ENCODE peak calls at places on chromosome 18, in four cellular contexts. One of them, this sample, is unnamed.

GRCh38 chr18:45379903-45380302 is 235.4 kb upstream of the SLC14A2 start:
- DNase-seq in progenitor cell of endocrine pancreas: no peak
- DNase-seq in GM10248: no peak
- DNase-seq in uterus: no peak
- DNase-seq in this sample: no peak

GRCh38 chr18:38886235-38886634 is 1320.6 kb upstream of the CELF4 start:
- DNase-seq in progenitor cell of endocrine pancreas: no peak
- DNase-seq in GM10248: no peak
- DNase-seq in uterus: no peak
- DNase-seq in this sample: no peak

GRCh38 chr18:59593291-59593717 is 103.9 kb downstream of the CCBE1 start:
- DNase-seq in progenitor cell of endocrine pancreas: no peak
- DNase-seq in GM10248: no peak
- DNase-seq in uterus: no peak
- DNase-seq in this sample: no peak

GRCh38 chr18:28269750-28270149 is 92.8 kb upstream of the CDH2 start:
- DNase-seq in progenitor cell of endocrine pancreas: no peak
- DNase-seq in GM10248: no peak
- DNase-seq in uterus: no peak
- DNase-seq in this sample: no peak

GRCh38 chr18:11119962-11120361 is 29.4 kb downstream of the PIEZO2 start:
- DNase-seq in progenitor cell of endocrine pancreas: no peak
- DNase-seq in GM10248: no peak
- DNase-seq in uterus: no peak
- DNase-seq in this sample: no peak

GRCh38 chr18:48766487-48766886 is 184.3 kb downstream of the SMAD7 start:
- DNase-seq in progenitor cell of endocrine pancreas: no peak
- DNase-seq in GM10248: no peak
- DNase-seq in uterus: no peak
- DNase-seq in this sample: no peak

GRCh38 chr18:74288730-74289129 is 3.0 kb downstream of the CYB5A start:
- DNase-seq in progenitor cell of endocrine pancreas: no peak
- DNase-seq in GM10248: no peak
- DNase-seq in uterus: no peak
- DNase-seq in this sample: no peak

GRCh38 chr18:74901347-74902169 is 303.9 kb downstream of the ZNF407 start:
- DNase-seq in progenitor cell of endocrine pancreas: no peak
- DNase-seq in GM10248: no peak
- DNase-seq in uterus: no peak
- DNase-seq in this sample: peak; percentile 10

GRCh38 chr18:69898241-69898861 is 49.3 kb downstream of the CD226 start:
- DNase-seq in progenitor cell of endocrine pancreas: no peak
- DNase-seq in GM10248: peak; percentile 35
- DNase-seq in uterus: no peak
- DNase-seq in this sample: peak; percentile 55

GRCh38 chr18:39389800-39390379 is 1824.3 kb upstream of the CELF4 start:
- DNase-seq in progenitor cell of endocrine pancreas: no peak
- DNase-seq in GM10248: no peak
- DNase-seq in uterus: no peak
- DNase-seq in this sample: no peak

GRCh38 chr18:2154278-2154677 is 417.0 kb downstream of the METTL4 start:
- DNase-seq in progenitor cell of endocrine pancreas: no peak
- DNase-seq in GM10248: no peak
- DNase-seq in uterus: no peak
- DNase-seq in this sample: no peak

GRCh38 chr18:77132369-77133050 is at the start of gene MBP:
- DNase-seq in progenitor cell of endocrine pancreas: peak; percentile 73
- DNase-seq in GM10248: peak; percentile 83
- DNase-seq in uterus: peak; percentile 51
- DNase-seq in this sample: peak; percentile 79

GRCh38 chr18:58669731-58670379 is 1.4 kb upstream of the MALT1 start:
- DNase-seq in progenitor cell of endocrine pancreas: no peak
- DNase-seq in GM10248: no peak
- DNase-seq in uterus: no peak
- DNase-seq in this sample: no peak

GRCh38 chr18:76679259-76679658 is 143.1 kb upstream of the ZNF236 start:
- DNase-seq in progenitor cell of endocrine pancreas: no peak
- DNase-seq in GM10248: no peak
- DNase-seq in uterus: peak; percentile 20
- DNase-seq in this sample: no peak

GRCh38 chr18:50879302-50880107 is 587 bp downstream of the ME2 start:
- DNase-seq in progenitor cell of endocrine pancreas: no peak
- DNase-seq in GM10248: no peak
- DNase-seq in uterus: peak; percentile 23
- DNase-seq in this sample: peak; percentile 39

GRCh38 chr18:44986933-44987332 is 306.2 kb downstream of the SETBP1 start:
- DNase-seq in progenitor cell of endocrine pancreas: no peak
- DNase-seq in GM10248: no peak
- DNase-seq in uterus: no peak
- DNase-seq in this sample: no peak

GRCh38 chr18:78972385-78972918 is 7.2 kb upstream of the SALL3 start:
- DNase-seq in progenitor cell of endocrine pancreas: no peak
- DNase-seq in GM10248: peak; percentile 11
- DNase-seq in uterus: no peak
- DNase-seq in this sample: no peak

GRCh38 chr18:73093687-73094250 is 226.0 kb upstream of the NETO1 start:
- DNase-seq in progenitor cell of endocrine pancreas: no peak
- DNase-seq in GM10248: no peak
- DNase-seq in uterus: no peak
- DNase-seq in this sample: no peak

GRCh38 chr18:59516356-59517155 is 157.5 kb upstream of the LMAN1 start:
- DNase-seq in progenitor cell of endocrine pancreas: no peak
- DNase-seq in GM10248: no peak
- DNase-seq in uterus: peak; percentile 83
- DNase-seq in this sample: no peak

GRCh38 chr18:49168970-49169619 is 218.3 kb upstream of the SMAD7 start:
- DNase-seq in progenitor cell of endocrine pancreas: no peak
- DNase-seq in GM10248: peak; percentile 24
- DNase-seq in uterus: no peak
- DNase-seq in this sample: peak; percentile 52

GRCh38 chr18:908631-909621 is 4.3 kb downstream of the ADCYAP1 start:
- DNase-seq in progenitor cell of endocrine pancreas: no peak
- DNase-seq in GM10248: no peak
- DNase-seq in uterus: no peak
- DNase-seq in this sample: no peak

GRCh38 chr18:48032876-48033769 is 102.7 kb upstream of the SMAD2 start:
- DNase-seq in progenitor cell of endocrine pancreas: no peak
- DNase-seq in GM10248: no peak
- DNase-seq in uterus: no peak
- DNase-seq in this sample: no peak

GRCh38 chr18:58998421-58999203 is 133.9 kb downstream of the ZNF532 start:
- DNase-seq in progenitor cell of endocrine pancreas: no peak
- DNase-seq in GM10248: no peak
- DNase-seq in uterus: peak; percentile 77
- DNase-seq in this sample: no peak

GRCh38 chr18:49345931-49346696 is 114.3 kb downstream of the DYM start:
- DNase-seq in progenitor cell of endocrine pancreas: no peak
- DNase-seq in GM10248: no peak
- DNase-seq in uterus: no peak
- DNase-seq in this sample: no peak

GRCh38 chr18:27803957-27804356 is 373.0 kb downstream of the CDH2 start:
- DNase-seq in progenitor cell of endocrine pancreas: no peak
- DNase-seq in GM10248: no peak
- DNase-seq in uterus: no peak
- DNase-seq in this sample: no peak

GRCh38 chr18:34493566-34494358 is 216.3 kb upstream of the DTNA start:
- DNase-seq in progenitor cell of endocrine pancreas: peak; percentile 29
- DNase-seq in GM10248: peak; percentile 57
- DNase-seq in uterus: no peak
- DNase-seq in this sample: peak; percentile 33

GRCh38 chr18:13791181-13791580 is 32.8 kb upstream of the MC5R start:
- DNase-seq in progenitor cell of endocrine pancreas: no peak
- DNase-seq in GM10248: no peak
- DNase-seq in uterus: no peak
- DNase-seq in this sample: no peak

GRCh38 chr18:52367962-52368745 is 28.2 kb downstream of the DCC start:
- DNase-seq in progenitor cell of endocrine pancreas: no peak
- DNase-seq in GM10248: no peak
- DNase-seq in uterus: no peak
- DNase-seq in this sample: no peak

GRCh38 chr18:22683196-22683676 is 249.9 kb upstream of the RBBP8 start:
- DNase-seq in progenitor cell of endocrine pancreas: no peak
- DNase-seq in GM10248: no peak
- DNase-seq in uterus: peak; percentile 97
- DNase-seq in this sample: no peak

GRCh38 chr18:26103579-26103978 is 13.2 kb upstream of the SS18 start:
- DNase-seq in progenitor cell of endocrine pancreas: no peak
- DNase-seq in GM10248: no peak
- DNase-seq in uterus: no peak
- DNase-seq in this sample: peak; percentile 74

GRCh38 chr18:50610349-50610748 is 50.5 kb downstream of the MAPK4 start:
- DNase-seq in progenitor cell of endocrine pancreas: no peak
- DNase-seq in GM10248: no peak
- DNase-seq in uterus: no peak
- DNase-seq in this sample: no peak

GRCh38 chr18:62485684-62486083 is 37.1 kb upstream of the ZCCHC2 start:
- DNase-seq in progenitor cell of endocrine pancreas: no peak
- DNase-seq in GM10248: no peak
- DNase-seq in uterus: peak; percentile 23
- DNase-seq in this sample: peak; percentile 17

GRCh38 chr18:28584726-28585125 is 407.8 kb upstream of the CDH2 start:
- DNase-seq in progenitor cell of endocrine pancreas: no peak
- DNase-seq in GM10248: no peak
- DNase-seq in uterus: no peak
- DNase-seq in this sample: no peak

GRCh38 chr18:79510731-79511141 is 115.0 kb downstream of the NFATC1 start:
- DNase-seq in progenitor cell of endocrine pancreas: no peak
- DNase-seq in GM10248: no peak
- DNase-seq in uterus: peak; percentile 11
- DNase-seq in this sample: no peak

GRCh38 chr18:79442508-79443221 is 46.9 kb downstream of the NFATC1 start:
- DNase-seq in progenitor cell of endocrine pancreas: no peak
- DNase-seq in GM10248: no peak
- DNase-seq in uterus: no peak
- DNase-seq in this sample: no peak

GRCh38 chr18:69257861-69258458 is 142.7 kb upstream of the DOK6 start:
- DNase-seq in progenitor cell of endocrine pancreas: no peak
- DNase-seq in GM10248: no peak
- DNase-seq in uterus: no peak
- DNase-seq in this sample: no peak

GRCh38 chr18:33372442-33372841 is 68.1 kb downstream of the CCDC178 start:
- DNase-seq in progenitor cell of endocrine pancreas: no peak
- DNase-seq in GM10248: no peak
- DNase-seq in uterus: no peak
- DNase-seq in this sample: no peak

GRCh38 chr18:3722662-3723433 is 272.9 kb downstream of the TGIF1 start:
- DNase-seq in progenitor cell of endocrine pancreas: no peak
- DNase-seq in GM10248: no peak
- DNase-seq in uterus: no peak
- DNase-seq in this sample: no peak

GRCh38 chr18:79590191-79591039 is 89.2 kb upstream of the CTDP1 start:
- DNase-seq in progenitor cell of endocrine pancreas: no peak
- DNase-seq in GM10248: no peak
- DNase-seq in uterus: no peak
- DNase-seq in this sample: no peak

GRCh38 chr18:46213295-46213694 is 109.1 kb downstream of the HAUS1 start:
- DNase-seq in progenitor cell of endocrine pancreas: no peak
- DNase-seq in GM10248: peak; percentile 53
- DNase-seq in uterus: no peak
- DNase-seq in this sample: no peak

GRCh38 chr18:31685097-31686082 is 1.0 kb upstream of the B4GALT6 start:
- DNase-seq in progenitor cell of endocrine pancreas: peak; percentile 77
- DNase-seq in GM10248: peak; percentile 89
- DNase-seq in uterus: peak; percentile 27
- DNase-seq in this sample: peak; percentile 64
- TF ChIP-seq CTCF in progenitor cell of endocrine pancreas: peak; percentile 58
- TF ChIP-seq CTCF in GM10248: peak; percentile 55
- TF ChIP-seq CTCF in uterus: peak; percentile 27
- TF ChIP-seq CTCF in this sample: no peak

GRCh38 chr18:35661483-35662146 is 80.1 kb downstream of the GALNT1 start:
- DNase-seq in progenitor cell of endocrine pancreas: no peak
- DNase-seq in GM10248: peak; percentile 9
- DNase-seq in uterus: no peak
- DNase-seq in this sample: no peak
- TF ChIP-seq CTCF in progenitor cell of endocrine pancreas: no peak
- TF ChIP-seq CTCF in GM10248: no peak
- TF ChIP-seq CTCF in uterus: no peak
- TF ChIP-seq CTCF in this sample: no peak

DNA sequence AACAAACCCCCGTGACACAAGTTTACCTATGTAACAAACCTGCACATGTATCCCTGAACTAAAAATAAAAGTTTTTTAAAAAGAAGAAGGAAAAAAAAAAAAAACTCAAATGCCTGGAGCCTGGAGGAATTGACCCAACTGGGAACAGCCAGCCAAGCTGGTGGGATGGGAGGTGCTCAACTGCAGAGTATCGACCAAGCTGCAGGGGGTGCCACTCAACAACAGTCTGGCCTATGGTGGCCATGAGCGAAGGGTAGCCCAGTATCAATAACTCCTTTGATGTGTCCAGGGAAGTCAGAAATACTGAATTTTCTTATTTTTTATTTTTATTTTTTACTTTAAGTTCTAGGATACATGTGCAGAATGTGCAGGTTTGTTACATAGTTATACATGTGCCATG is 310.3 kb upstream of the DLGAP1 start:
- DNase-seq in progenitor cell of endocrine pancreas: no peak
- DNase-seq in GM10248: no peak
- DNase-seq in uterus: no peak
- DNase-seq in this sample: no peak
- TF ChIP-seq CTCF in progenitor cell of endocrine pancreas: no peak
- TF ChIP-seq CTCF in GM10248: no peak
- TF ChIP-seq CTCF in uterus: no peak
- TF ChIP-seq CTCF in this sample: no peak

GRCh38 chr18:8704361-8705279 is 736 bp upstream of the MTCL1 start:
- DNase-seq in progenitor cell of endocrine pancreas: peak; percentile 84
- DNase-seq in GM10248: peak; percentile 96
- DNase-seq in uterus: peak; percentile 83
- DNase-seq in this sample: peak; percentile 78
- TF ChIP-seq CTCF in progenitor cell of endocrine pancreas: no peak
- TF ChIP-seq CTCF in GM10248: no peak
- TF ChIP-seq CTCF in uterus: no peak
- TF ChIP-seq CTCF in this sample: no peak

GRCh38 chr18:54444309-54444914 is 86.7 kb downstream of the C18orf54 start:
- DNase-seq in progenitor cell of endocrine pancreas: peak; percentile 49
- DNase-seq in GM10248: peak; percentile 22
- DNase-seq in uterus: no peak
- DNase-seq in this sample: peak; percentile 61
- TF ChIP-seq CTCF in progenitor cell of endocrine pancreas: peak; percentile 95
- TF ChIP-seq CTCF in GM10248: peak; percentile 73
- TF ChIP-seq CTCF in uterus: peak; percentile 24
- TF ChIP-seq CTCF in this sample: peak; percentile 73